ENCODE peak calls at places on chromosome 4, in four cellular contexts. M is GM12865, B is skeletal muscle cell, L is K562. P is an unnamed sample.
A peak's percentile ranks its signal among the peaks of the same experiment; 100 is the strongest.

GRCh38 chr4:187209921-187210613 is 486.4 kb upstream of the FAT1 start:
- DNase-seq in M (no peak), B (peak; percentile 16), L (no peak), P (no peak)

GRCh38 chr4:125085-125820 is 952 bp downstream of the ZNF718 start:
- DNase-seq in M (peak; percentile 56), B (no peak), L (peak; percentile 67), P (no peak)

GRCh38 chr4:6986067-6986780 is 56.9 kb upstream of the TADA2B start:
- DNase-seq in M (no peak), B (no peak), L (peak; percentile 63), P (no peak)

GRCh38 chr4:78057135-78057599 is at the start of gene FRAS1:
- DNase-seq in M (no peak), B (no peak), L (no peak), P (peak; percentile 11)

GRCh38 chr4:71472946-71473345 is 134.1 kb downstream of the SLC4A4 start:
- DNase-seq in M (no peak), B (peak; percentile 41), L (no peak), P (no peak)

GRCh38 chr4:7067523-7068278 is at the start of gene GRPEL1:
- DNase-seq in M (peak; percentile 100), B (peak; percentile 96), L (peak; percentile 99), P (peak; percentile 99)

GRCh38 chr4:604131-604530 is 21.2 kb upstream of the PDE6B start:
- DNase-seq in M (no peak), B (no peak), L (no peak), P (peak; percentile 45)

GRCh38 chr4:167234388-167234881 is at the start of gene SPOCK3:
- DNase-seq in M (peak; percentile 45), B (no peak), L (no peak), P (peak; percentile 55)

GRCh38 chr4:2798399-2799301 is 5.8 kb downstream of the SH3BP2 start:
- DNase-seq in M (peak; percentile 75), B (no peak), L (no peak), P (peak; percentile 49)

GRCh38 chr4:20589436-20589835 is 110.8 kb upstream of the PACRGL start:
- DNase-seq in M (no peak), B (no peak), L (no peak), P (no peak)

GRCh38 chr4:89283226-89283974 is 24.2 kb downstream of the GPRIN3 start:
- DNase-seq in M (no peak), B (peak; percentile 31), L (no peak), P (no peak)

GRCh38 chr4:16083217-16084191 is at the start of gene PROM1:
- DNase-seq in M (no peak), B (no peak), L (no peak), P (no peak)

GRCh38 chr4:153838564-153838963 is 49.7 kb upstream of the SFRP2 start:
- DNase-seq in M (no peak), B (no peak), L (no peak), P (no peak)

GRCh38 chr4:176788248-176788647 is 4.5 kb downstream of the VEGFC start:
- DNase-seq in M (no peak), B (no peak), L (no peak), P (no peak)

GRCh38 chr4:71251266-71251665 is 87.6 kb upstream of the SLC4A4 start:
- DNase-seq in M (no peak), B (no peak), L (no peak), P (no peak)

DNA sequence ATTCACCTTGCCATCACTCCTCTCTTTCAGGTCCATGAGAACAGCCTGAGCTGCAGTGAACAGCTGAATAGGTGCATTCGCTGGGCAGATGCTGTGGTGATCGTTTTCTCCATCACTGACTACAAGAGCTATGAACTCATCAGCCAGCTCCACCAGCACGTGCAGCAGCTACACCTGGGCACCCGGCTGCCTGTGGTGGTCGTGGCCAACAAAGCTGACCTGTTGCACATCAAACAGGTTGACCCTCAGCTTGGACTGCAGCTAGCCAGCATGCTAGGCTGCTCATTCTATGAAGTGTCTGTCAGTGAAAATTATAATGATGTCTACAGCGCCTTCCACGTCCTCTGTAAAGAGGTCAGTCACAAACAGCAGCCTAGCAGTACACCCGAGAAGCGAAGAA is 3.2 kb downstream of the RASL11B start:
- DNase-seq in M (no peak), B (no peak), L (no peak), P (no peak)
- H3K4me3 ChIP-seq in M (no peak overlapping the region), B (no peak overlapping the region), L (no peak overlapping the region), P (no peak overlapping the region)

GRCh38 chr4:73248416-73248815 is 10.2 kb downstream of the ANKRD17 start:
- DNase-seq in M (no peak), B (no peak), L (no peak), P (no peak)
- H3K4me3 ChIP-seq in M (no peak overlapping the region), B (no peak overlapping the region), L (no peak overlapping the region), P (no peak overlapping the region)

DNA sequence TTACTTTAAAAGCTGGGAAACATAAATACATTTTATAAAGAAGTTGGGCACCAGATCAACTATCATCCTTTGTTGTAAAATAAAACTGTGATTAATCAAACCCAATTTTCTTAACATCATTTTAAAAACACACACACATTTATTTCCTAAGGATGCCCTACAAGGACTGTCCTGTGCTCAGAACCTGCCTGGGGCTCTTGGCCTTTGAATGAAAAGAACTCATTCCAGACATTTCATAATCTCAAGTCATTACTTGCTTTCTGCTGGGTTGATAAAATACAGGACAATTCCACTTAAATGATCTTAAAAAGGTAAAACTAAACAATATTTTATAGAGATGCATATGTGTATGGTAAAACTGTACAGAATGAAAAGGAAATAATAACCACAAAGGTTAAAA is 2.8 kb downstream of the SH3D19 start:
- DNase-seq in M (no peak), B (no peak), L (no peak), P (no peak)
- H3K4me3 ChIP-seq in M (no peak overlapping the region), B (no peak overlapping the region), L (no peak overlapping the region), P (no peak overlapping the region)

GRCh38 chr4:103719320-103720204 is at the start of gene TACR3:
- DNase-seq in M (no peak), B (no peak), L (no peak), P (no peak)

GRCh38 chr4:103721251-103721650 is 1.5 kb upstream of the TACR3 start:
- DNase-seq in M (no peak), B (no peak), L (no peak), P (no peak)

GRCh38 chr4:103720661-103721060 is 876 bp upstream of the TACR3 start:
- DNase-seq in M (no peak), B (no peak), L (no peak), P (no peak)

DNA sequence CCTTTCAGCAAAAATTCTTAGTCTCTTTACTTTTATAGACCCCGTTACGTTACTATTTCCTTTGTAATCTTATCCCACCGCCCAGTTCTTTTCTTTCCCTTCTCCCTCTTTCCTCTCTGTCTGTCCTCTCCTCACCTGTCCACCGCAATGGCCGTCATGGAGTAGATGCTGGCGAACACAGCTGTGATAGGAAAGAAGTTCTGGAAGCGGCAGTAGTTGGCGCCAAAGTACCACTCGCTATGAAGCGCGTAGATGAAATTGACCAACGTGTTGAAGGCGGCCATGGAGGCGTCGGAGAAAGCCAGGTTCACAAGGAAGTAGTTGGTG is 829 bp downstream of the TACR3 start:
- DNase-seq in M (no peak), B (no peak), L (no peak), P (no peak)
- H3K4me3 ChIP-seq in M (no peak overlapping the region), B (peak overlapping the region; percentile 36), L (no peak overlapping the region), P (no peak overlapping the region)

GRCh38 chr4:4689694-4690440 is 148.0 kb upstream of the STX18 start:
- DNase-seq in M (peak; percentile 91), B (no peak), L (no peak), P (no peak)
- H3K4me3 ChIP-seq in M (no peak overlapping the region), B (no peak overlapping the region), L (no peak overlapping the region), P (no peak overlapping the region)

DNA sequence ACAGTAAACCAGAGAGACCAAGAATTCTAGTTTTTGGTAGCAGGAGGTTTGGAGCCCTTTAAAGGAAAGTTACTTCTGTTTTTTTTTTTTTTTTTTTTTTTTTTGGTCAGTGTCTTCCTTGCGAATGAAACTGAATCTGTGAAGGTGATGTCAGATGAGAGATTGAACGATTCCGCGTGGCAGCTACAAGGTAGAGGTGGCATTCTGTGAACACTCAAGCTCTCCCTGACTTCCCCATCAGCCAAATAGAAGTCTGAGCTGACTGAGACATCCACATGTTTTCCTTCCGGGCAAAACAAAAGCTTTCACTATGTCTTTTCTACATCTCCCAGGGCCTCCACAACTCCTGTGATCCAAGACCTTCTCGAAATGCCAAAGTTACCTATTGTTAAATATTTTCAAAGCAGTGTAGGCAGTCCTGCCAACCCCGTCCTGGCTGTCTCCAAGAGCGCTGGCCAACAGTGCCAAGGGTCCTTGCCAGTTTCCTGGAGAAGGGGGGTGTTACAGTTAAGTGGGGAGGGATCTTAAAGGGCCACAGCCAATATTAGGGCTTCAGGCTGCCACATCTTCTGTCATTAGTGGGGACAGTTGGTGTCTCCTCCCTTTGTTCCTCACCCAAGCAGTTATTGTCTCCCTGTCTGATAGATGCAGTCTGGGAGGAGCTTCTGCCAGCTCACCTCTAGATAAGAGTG is 102.9 kb upstream of the SLC34A2 start:
- DNase-seq in M (no peak), B (no peak), L (no peak), P (no peak)
- H3K4me3 ChIP-seq in M (no peak overlapping the region), B (no peak overlapping the region), L (no peak overlapping the region), P (no peak overlapping the region)

DNA sequence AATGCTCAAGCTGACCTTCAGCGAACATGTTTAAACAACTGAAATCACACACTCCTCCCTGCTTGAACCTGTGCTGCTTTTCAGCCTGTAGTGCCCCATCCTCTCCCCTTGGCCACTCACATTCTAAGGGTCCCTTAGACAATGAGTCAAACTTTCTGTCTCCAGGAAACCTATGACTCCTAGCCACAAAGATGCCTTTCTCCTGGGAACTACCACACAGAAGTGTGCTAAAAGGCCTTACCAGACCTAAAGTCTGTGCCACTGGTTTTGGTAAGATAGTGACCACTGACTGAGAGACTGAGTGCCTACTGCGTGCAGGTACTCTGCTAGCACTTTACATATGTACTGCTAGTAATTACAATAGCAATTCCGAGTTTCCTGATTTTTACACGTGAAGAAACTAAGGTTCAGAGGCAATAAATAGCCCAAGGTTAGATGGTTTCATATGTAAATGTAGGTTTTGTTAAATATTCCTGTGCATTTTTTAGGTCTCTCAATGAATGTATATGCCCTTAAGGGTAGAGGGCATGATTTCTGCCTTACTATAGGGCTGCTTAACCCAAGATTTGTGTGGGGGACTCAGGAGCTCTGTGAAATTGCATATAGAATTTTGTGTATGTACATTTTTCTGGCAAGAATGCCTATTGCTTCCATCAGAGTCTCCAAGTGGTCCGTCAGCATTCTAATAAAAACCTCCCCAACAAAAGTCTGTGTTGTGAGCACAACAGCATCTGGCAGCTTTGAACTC is 71.1 kb downstream of the NSG1 start:
- DNase-seq in M (no peak), B (no peak), L (no peak), P (no peak)
- H3K4me3 ChIP-seq in M (no peak overlapping the region), B (no peak overlapping the region), L (no peak overlapping the region), P (no peak overlapping the region)

GRCh38 chr4:53906786-53907185 is 157.6 kb downstream of the CHIC2 start:
- DNase-seq in M (no peak), B (no peak), L (no peak), P (no peak)

GRCh38 chr4:53907772-53908171 is 156.6 kb downstream of the CHIC2 start:
- DNase-seq in M (no peak), B (no peak), L (no peak), P (no peak)

GRCh38 chr4:53905935-53906377 is 158.4 kb downstream of the CHIC2 start:
- DNase-seq in M (peak; percentile 67), B (peak; percentile 46), L (no peak), P (peak; percentile 29)

GRCh38 chr4:53905281-53905934 is 159.0 kb downstream of the CHIC2 start:
- DNase-seq in M (no peak), B (no peak), L (no peak), P (no peak)

DNA sequence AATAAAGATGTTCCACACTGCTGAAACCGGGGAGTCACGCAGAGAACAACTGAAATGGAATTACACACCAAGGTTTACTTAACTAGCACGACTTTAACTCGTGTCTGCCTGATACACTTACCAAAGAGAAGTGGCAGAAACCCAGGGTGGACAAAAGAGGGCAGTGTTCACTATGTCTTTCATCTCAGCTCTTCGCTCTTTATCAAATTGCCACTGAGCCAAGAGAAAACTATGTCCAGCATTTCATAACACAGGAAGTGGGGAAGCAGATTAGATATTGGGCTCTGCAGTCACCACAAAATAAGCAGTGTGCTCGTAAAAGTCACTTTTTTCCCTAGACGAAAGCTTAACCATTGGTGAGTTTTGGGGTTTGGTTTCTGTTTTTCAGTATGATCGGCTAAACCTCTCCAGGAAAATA is 155.7 kb downstream of the CHIC2 start:
- DNase-seq in M (peak; percentile 62), B (peak; percentile 74), L (peak; percentile 67), P (peak; percentile 48)
- H3K4me3 ChIP-seq in M (no peak overlapping the region), B (no peak overlapping the region), L (no peak overlapping the region), P (no peak overlapping the region)

P was measured in Jurkat, Clone E6-1.